ENCODE peak calls at places on chromosomes 11 and 22, in four cellular contexts. B, U, I and Y are unnamed samples.

GRCh38 chr11:86978756-86979608 is 23.8 kb upstream of the FZD4 start:
- DNase-seq in B (peak; percentile 12), U (no peak), I (peak; percentile 52), Y (peak; percentile 58)

GRCh38 chr11:82505384-82505783 is 228.3 kb downstream of the FAM181B start:
- DNase-seq in B (peak; percentile 63), U (no peak), I (no peak), Y (no peak)

GRCh38 chr11:104328514-104328912 is 164.6 kb upstream of the PDGFD start:
- DNase-seq in B (no peak), U (no peak), I (no peak), Y (no peak)

GRCh38 chr22:24683671-24684070 is 80.7 kb downstream of the GGT1 start:
- DNase-seq in B (no peak), U (no peak), I (no peak), Y (no peak)

GRCh38 chr22:25449781-25450317 is 114.6 kb upstream of the GRK3 start:
- DNase-seq in B (no peak), U (no peak), I (no peak), Y (no peak)

GRCh38 chr22:46686221-46686872 is 51.7 kb downstream of the CERK start:
- DNase-seq in B (no peak), U (peak; percentile 76), I (no peak), Y (no peak)

GRCh38 chr22:27113211-27114030 is 456.0 kb downstream of the MIAT start:
- DNase-seq in B (no peak), U (peak; percentile 52), I (no peak), Y (peak; percentile 87)

GRCh38 chr11:2409026-2409553 is 8.5 kb downstream of the TSSC4 start:
- DNase-seq in B (no peak), U (no peak), I (no peak), Y (no peak)

GRCh38 chr22:37565830-37566229 is 5.5 kb downstream of the CDC42EP1 start:
- DNase-seq in B (no peak), U (no peak), I (no peak), Y (no peak)

GRCh38 chr11:133679896-133680295 is 147.6 kb upstream of the OPCML start:
- DNase-seq in B (no peak), U (no peak), I (no peak), Y (no peak)

GRCh38 chr11:124751741-124752470 is at the start of gene VSIG2:
- DNase-seq in B (no peak), U (peak; percentile 86), I (no peak), Y (no peak)
- H3K4me3 ChIP-seq in B (no peak within 1 kb of the TSS), U (peak within 1 kb of the TSS; percentile 56), I (no peak within 1 kb of the TSS), Y (no peak within 1 kb of the TSS)

DNA sequence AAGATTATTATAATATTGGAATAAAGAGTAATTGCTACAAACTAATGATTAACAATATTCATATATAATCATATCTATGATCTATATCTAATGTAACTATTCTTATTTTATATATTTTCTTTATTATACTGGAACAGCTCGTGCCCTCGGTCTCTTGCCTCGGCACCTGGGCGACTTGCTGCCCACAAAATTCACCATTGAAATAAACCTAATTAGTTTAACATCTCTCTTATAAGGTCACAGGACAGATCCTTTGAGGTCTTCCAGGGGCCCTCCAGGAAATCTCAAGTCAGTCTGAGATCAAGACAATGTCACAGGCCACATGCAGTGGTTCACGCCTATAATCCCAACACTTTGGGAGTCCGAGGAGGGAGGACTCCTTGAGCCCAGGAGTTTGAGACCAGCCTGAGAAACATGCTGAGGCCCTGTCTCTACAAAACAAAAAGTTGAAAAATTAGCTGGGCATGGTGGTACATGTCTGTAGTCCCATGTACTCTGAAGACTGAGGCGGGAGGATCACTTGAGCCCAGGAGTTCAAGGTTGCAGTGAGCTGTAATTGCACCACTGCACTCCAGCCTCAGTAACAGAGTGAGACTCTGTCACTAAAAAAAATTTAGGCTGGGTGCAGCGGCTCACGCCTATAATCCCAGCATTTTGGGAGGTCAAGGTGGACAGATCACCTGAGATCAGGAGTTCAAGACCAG is 6.6 kb upstream of the TXNRD2 start:
- DNase-seq in B (no peak), U (no peak), I (no peak), Y (no peak)
- TF ChIP-seq CTCF in B (no peak), U (no peak), I (no peak), Y (no peak)

GRCh38 chr11:44575962-44576361 is 10.5 kb downstream of the CD82 start:
- DNase-seq in B (no peak), U (no peak), I (no peak), Y (no peak)

GRCh38 chr11:44577231-44577834 is 11.9 kb downstream of the CD82 start:
- DNase-seq in B (no peak), U (peak; percentile 36), I (no peak), Y (peak; percentile 90)

GRCh38 chr11:44574620-44575287 is 9.3 kb downstream of the CD82 start:
- DNase-seq in B (no peak), U (peak; percentile 53), I (peak; percentile 72), Y (peak; percentile 97)

GRCh38 chr11:44573333-44573732 is 7.9 kb downstream of the CD82 start:
- DNase-seq in B (no peak), U (no peak), I (no peak), Y (peak; percentile 31)

DNA sequence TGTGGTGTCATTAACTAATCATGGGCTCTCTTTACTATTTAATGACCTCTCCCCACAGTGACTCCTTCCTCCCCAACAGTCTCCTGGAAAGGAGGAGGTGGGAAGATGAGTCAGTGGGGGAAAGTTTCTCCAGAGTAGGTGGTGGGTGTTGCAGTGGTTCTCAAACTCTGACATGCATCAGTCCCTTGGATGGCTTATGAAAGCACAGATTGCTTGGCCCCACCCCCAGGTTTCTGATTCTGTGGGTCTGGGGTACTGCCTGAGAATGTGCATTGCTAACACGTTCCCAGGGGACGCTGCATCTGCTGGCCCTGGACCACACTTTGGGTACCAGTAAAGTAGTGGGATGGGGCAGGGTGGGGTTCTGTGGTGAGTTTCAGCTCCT is 9.8 kb downstream of the CD82 start:
- DNase-seq in B (no peak), U (no peak), I (no peak), Y (peak; percentile 83)
- H3K4me3 ChIP-seq in B (no peak overlapping the region), U (no peak overlapping the region), I (no peak overlapping the region), Y (no peak overlapping the region)

DNA sequence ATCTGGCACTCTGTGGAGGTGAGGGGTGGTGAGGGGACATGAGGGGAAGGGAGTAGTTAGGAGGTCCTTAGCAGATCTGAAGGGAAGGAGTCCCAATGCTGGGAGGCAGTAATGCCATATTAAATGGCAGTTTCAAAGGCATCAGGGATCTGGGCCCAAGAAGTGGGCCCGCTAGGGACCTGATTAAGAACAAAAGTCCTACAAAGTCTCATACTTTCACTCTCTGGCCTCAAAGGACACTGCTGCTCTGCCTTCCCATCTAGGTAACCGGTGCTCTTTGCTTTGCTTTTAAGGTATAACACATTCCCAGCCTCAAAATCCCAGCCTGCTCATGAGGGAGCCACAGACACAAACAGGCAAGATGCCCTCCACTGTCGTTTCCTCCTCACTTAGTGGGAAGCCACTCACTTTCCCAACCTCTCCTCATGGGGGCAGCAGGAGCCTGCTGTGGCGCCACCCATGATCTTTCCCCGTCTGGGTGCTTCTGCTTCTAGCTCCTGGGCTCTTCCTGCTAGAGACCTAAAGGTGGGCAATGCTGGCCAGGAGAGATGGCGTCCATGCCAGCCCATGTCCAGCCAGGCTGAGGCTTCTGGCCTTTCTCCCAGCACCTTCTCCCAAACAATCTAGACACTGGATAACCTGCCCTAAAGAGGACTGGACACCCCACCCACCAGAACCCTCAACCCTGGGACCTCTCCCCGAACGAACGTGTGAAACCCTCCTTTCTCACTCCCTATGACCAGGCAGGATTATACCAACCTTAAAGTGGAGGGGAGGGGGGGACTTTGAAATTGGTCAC is 68.3 kb downstream of the PLEKHA7 start:
- DNase-seq in B (peak; percentile 59), U (peak; percentile 73), I (peak; percentile 89), Y (peak; percentile 77)
- TF ChIP-seq CTCF in B (peak; percentile 57), U (peak; percentile 70), I (peak; percentile 86), Y (peak; percentile 93)

GRCh38 chr11:12829131-12829530 is 154.9 kb downstream of the TEAD1 start:
- DNase-seq in B (no peak), U (no peak), I (no peak), Y (no peak)

GRCh38 chr11:12827369-12827768 is 153.1 kb downstream of the TEAD1 start:
- DNase-seq in B (no peak), U (no peak), I (no peak), Y (no peak)

GRCh38 chr11:12827929-12828812 is 153.9 kb downstream of the TEAD1 start:
- DNase-seq in B (peak; percentile 70), U (peak; percentile 56), I (peak; percentile 57), Y (peak; percentile 68)

GRCh38 chr11:12831471-12832202 is 157.4 kb downstream of the TEAD1 start:
- DNase-seq in B (no peak), U (no peak), I (no peak), Y (peak; percentile 73)

DNA sequence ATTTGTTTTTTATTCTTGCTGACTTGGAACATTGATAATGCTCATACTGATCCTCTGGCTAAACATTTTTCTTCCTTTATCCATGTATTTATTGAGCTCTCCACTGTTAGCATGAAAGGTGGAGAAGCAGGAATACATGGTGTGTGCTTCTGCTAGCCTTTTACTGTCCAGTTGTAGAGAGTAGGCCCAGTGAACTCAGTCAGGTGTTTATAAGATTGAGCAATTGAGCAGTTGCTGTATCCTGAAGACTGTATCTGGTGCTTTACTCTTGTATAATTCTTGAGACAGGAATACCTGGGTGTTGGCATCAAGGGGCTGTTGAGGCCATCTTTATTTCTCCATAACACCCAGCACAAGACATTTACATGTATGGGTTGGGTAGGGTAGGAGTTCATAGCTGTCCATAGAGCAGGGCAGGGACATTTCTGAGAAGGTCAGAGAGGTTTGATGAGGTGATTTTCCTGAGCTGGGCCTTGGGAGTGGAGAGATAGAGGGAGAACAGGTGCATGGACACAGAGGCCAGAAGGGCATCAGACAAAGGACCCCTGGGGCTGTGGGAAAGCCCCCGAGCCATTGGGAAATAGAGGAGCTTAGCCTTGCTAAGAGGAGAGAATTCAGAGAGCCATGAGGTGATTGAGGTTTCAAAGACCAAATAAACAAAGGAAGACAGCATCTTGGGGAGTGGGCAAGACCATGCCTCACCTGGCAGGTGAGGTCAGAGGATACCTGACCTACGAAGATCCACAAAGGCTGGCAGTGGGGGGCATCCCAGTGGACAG is 155.5 kb downstream of the TEAD1 start:
- DNase-seq in B (no peak), U (no peak), I (no peak), Y (no peak)
- H3K4me3 ChIP-seq in B (no peak overlapping the region), U (no peak overlapping the region), I (no peak overlapping the region), Y (no peak overlapping the region)

GRCh38 chr11:113159967-113160621 is 154.3 kb upstream of the TTC12 start:
- DNase-seq in B (peak; percentile 39), U (no peak), I (no peak), Y (no peak)

GRCh38 chr11:113160652-113161051 is 153.7 kb upstream of the TTC12 start:
- DNase-seq in B (no peak), U (no peak), I (no peak), Y (no peak)

GRCh38 chr11:113161671-113162589 is 152.5 kb upstream of the TTC12 start:
- DNase-seq in B (no peak), U (peak; percentile 40), I (no peak), Y (no peak)

GRCh38 chr11:113163291-113164030 is 150.9 kb upstream of the TTC12 start:
- DNase-seq in B (no peak), U (no peak), I (no peak), Y (no peak)

GRCh38 chr11:113162590-113162961 is 151.8 kb upstream of the TTC12 start:
- DNase-seq in B (no peak), U (peak; percentile 50), I (no peak), Y (no peak)
- TF ChIP-seq CTCF in B (peak; percentile 32), U (peak; percentile 24), I (no peak), Y (no peak)

GRCh38 chr11:40295466-40295865 is 1164.0 kb downstream of the LRRC4C start:
- DNase-seq in B (no peak), U (no peak), I (no peak), Y (peak; percentile 56)

GRCh38 chr11:40293655-40294342 is 1165.7 kb downstream of the LRRC4C start:
- DNase-seq in B (peak; percentile 90), U (peak; percentile 59), I (peak; percentile 70), Y (peak; percentile 84)

GRCh38 chr11:40294343-40294723 is 1165.1 kb downstream of the LRRC4C start:
- DNase-seq in B (no peak), U (no peak), I (no peak), Y (no peak)

GRCh38 chr11:40291304-40292100 is 1168.0 kb downstream of the LRRC4C start:
- DNase-seq in B (peak; percentile 31), U (no peak), I (no peak), Y (no peak)

GRCh38 chr11:40292636-40293585 is 1166.5 kb downstream of the LRRC4C start:
- DNase-seq in B (peak; percentile 46), U (no peak), I (no peak), Y (no peak)
- H3K4me3 ChIP-seq in B (peak overlapping the region; percentile 74), U (peak overlapping the region; percentile 59), I (no peak overlapping the region), Y (peak overlapping the region; percentile 65)